ENCODE peak calls at places on chromosomes 4 and X, in ten cellular contexts. One of them, this sample, is unnamed.

GRCh38 chr4:23654791-23655190 is 235.1 kb downstream of the PPARGC1A start:
- DNase-seq in H54: no peak
- DNase-seq in T1000: no peak
- DNase-seq in fibroblast of mammary gland: no peak
- DNase-seq in ACHN: peak; percentile 25
- DNase-seq in GM12865: no peak
- DNase-seq in EH: no peak
- DNase-seq in stimulated activated CD4-positive, alpha-beta T cell treated with anti-CD3 and anti-CD28 coated beads, TNF-alpha, amount 100 ng/mL, for 24 hours: no peak
- DNase-seq in RWPE1: no peak
- DNase-seq in HEK293T: no peak
- DNase-seq in this sample: no peak

GRCh38 chr4:156999175-156999517 is 27.5 kb upstream of the PDGFC start:
- DNase-seq in H54: no peak
- DNase-seq in T1000: peak; percentile 60
- DNase-seq in fibroblast of mammary gland: peak; percentile 98
- DNase-seq in ACHN: peak; percentile 97
- DNase-seq in GM12865: no peak
- DNase-seq in EH: peak; percentile 99
- DNase-seq in stimulated activated CD4-positive, alpha-beta T cell treated with anti-CD3 and anti-CD28 coated beads, TNF-alpha, amount 100 ng/mL, for 24 hours: no peak
- DNase-seq in RWPE1: peak; percentile 82
- DNase-seq in HEK293T: peak; percentile 55
- DNase-seq in this sample: peak; percentile 88

GRCh38 chr4:177016541-177017141 is 223.9 kb upstream of the VEGFC start:
- DNase-seq in H54: no peak
- DNase-seq in T1000: no peak
- DNase-seq in fibroblast of mammary gland: peak; percentile 57
- DNase-seq in ACHN: no peak
- DNase-seq in GM12865: no peak
- DNase-seq in EH: peak; percentile 95
- DNase-seq in stimulated activated CD4-positive, alpha-beta T cell treated with anti-CD3 and anti-CD28 coated beads, TNF-alpha, amount 100 ng/mL, for 24 hours: no peak
- DNase-seq in RWPE1: peak; percentile 67
- DNase-seq in HEK293T: no peak
- DNase-seq in this sample: peak; percentile 83

GRCh38 chrX:114930227-114930626 is 87.2 kb downstream of the IL13RA2 start:
- DNase-seq in H54: no peak
- DNase-seq in T1000: no peak
- DNase-seq in fibroblast of mammary gland: no peak
- DNase-seq in ACHN: no peak
- DNase-seq in GM12865: no peak
- DNase-seq in EH: no peak
- DNase-seq in stimulated activated CD4-positive, alpha-beta T cell treated with anti-CD3 and anti-CD28 coated beads, TNF-alpha, amount 100 ng/mL, for 24 hours: no peak
- DNase-seq in RWPE1: no peak
- DNase-seq in HEK293T: no peak
- DNase-seq in this sample: peak; percentile 34

GRCh38 chrX:106612403-106612789 is 618 bp downstream of the RADX start:
- DNase-seq in H54: no peak
- DNase-seq in T1000: no peak
- DNase-seq in fibroblast of mammary gland: no peak
- DNase-seq in ACHN: peak; percentile 35
- DNase-seq in GM12865: no peak
- DNase-seq in EH: no peak
- DNase-seq in stimulated activated CD4-positive, alpha-beta T cell treated with anti-CD3 and anti-CD28 coated beads, TNF-alpha, amount 100 ng/mL, for 24 hours: no peak
- DNase-seq in RWPE1: peak; percentile 14
- DNase-seq in HEK293T: no peak
- DNase-seq in this sample: peak; percentile 9

GRCh38 chrX:102129473-102129872 is 4.0 kb downstream of the TCEAL2 start:
- DNase-seq in H54: no peak
- DNase-seq in T1000: no peak
- DNase-seq in fibroblast of mammary gland: peak; percentile 7
- DNase-seq in ACHN: peak; percentile 2
- DNase-seq in GM12865: no peak
- DNase-seq in EH: peak; percentile 8
- DNase-seq in stimulated activated CD4-positive, alpha-beta T cell treated with anti-CD3 and anti-CD28 coated beads, TNF-alpha, amount 100 ng/mL, for 24 hours: no peak
- DNase-seq in RWPE1: peak; percentile 2
- DNase-seq in HEK293T: peak; percentile 31
- DNase-seq in this sample: peak; percentile 24

GRCh38 chr4:139403457-139403856 is 50.5 kb upstream of the RAB33B start:
- DNase-seq in H54: no peak
- DNase-seq in T1000: no peak
- DNase-seq in fibroblast of mammary gland: no peak
- DNase-seq in ACHN: no peak
- DNase-seq in GM12865: no peak
- DNase-seq in EH: no peak
- DNase-seq in stimulated activated CD4-positive, alpha-beta T cell treated with anti-CD3 and anti-CD28 coated beads, TNF-alpha, amount 100 ng/mL, for 24 hours: no peak
- DNase-seq in RWPE1: no peak
- DNase-seq in HEK293T: no peak
- DNase-seq in this sample: no peak

GRCh38 chr4:139419388-139419914 is 34.5 kb upstream of the RAB33B start:
- DNase-seq in H54: no peak
- DNase-seq in T1000: no peak
- DNase-seq in fibroblast of mammary gland: peak; percentile 68
- DNase-seq in ACHN: no peak
- DNase-seq in GM12865: peak; percentile 31
- DNase-seq in EH: peak; percentile 73
- DNase-seq in stimulated activated CD4-positive, alpha-beta T cell treated with anti-CD3 and anti-CD28 coated beads, TNF-alpha, amount 100 ng/mL, for 24 hours: no peak
- DNase-seq in RWPE1: peak; percentile 52
- DNase-seq in HEK293T: no peak
- DNase-seq in this sample: peak; percentile 72

GRCh38 chr4:89109841-89110540 is 1.3 kb upstream of the TIGD2 start:
- DNase-seq in H54: no peak
- DNase-seq in T1000: no peak
- DNase-seq in fibroblast of mammary gland: no peak
- DNase-seq in ACHN: no peak
- DNase-seq in GM12865: no peak
- DNase-seq in EH: peak; percentile 7
- DNase-seq in stimulated activated CD4-positive, alpha-beta T cell treated with anti-CD3 and anti-CD28 coated beads, TNF-alpha, amount 100 ng/mL, for 24 hours: no peak
- DNase-seq in RWPE1: no peak
- DNase-seq in HEK293T: no peak
- DNase-seq in this sample: peak; percentile 12

GRCh38 chr4:174999407-174999806 is 81.2 kb downstream of the ADAM29 start:
- DNase-seq in H54: no peak
- DNase-seq in T1000: no peak
- DNase-seq in fibroblast of mammary gland: peak; percentile 45
- DNase-seq in ACHN: peak; percentile 40
- DNase-seq in GM12865: no peak
- DNase-seq in EH: peak; percentile 5
- DNase-seq in stimulated activated CD4-positive, alpha-beta T cell treated with anti-CD3 and anti-CD28 coated beads, TNF-alpha, amount 100 ng/mL, for 24 hours: no peak
- DNase-seq in RWPE1: no peak
- DNase-seq in HEK293T: no peak
- DNase-seq in this sample: peak; percentile 1

GRCh38 chr4:3689006-3689405 is 77.2 kb upstream of the ADRA2C start:
- DNase-seq in H54: no peak
- DNase-seq in T1000: no peak
- DNase-seq in fibroblast of mammary gland: no peak
- DNase-seq in ACHN: no peak
- DNase-seq in GM12865: no peak
- DNase-seq in EH: no peak
- DNase-seq in stimulated activated CD4-positive, alpha-beta T cell treated with anti-CD3 and anti-CD28 coated beads, TNF-alpha, amount 100 ng/mL, for 24 hours: no peak
- DNase-seq in RWPE1: no peak
- DNase-seq in HEK293T: no peak
- DNase-seq in this sample: no peak

GRCh38 chr4:66023061-66023460 is 352.8 kb upstream of the EPHA5 start:
- DNase-seq in H54: no peak
- DNase-seq in T1000: no peak
- DNase-seq in fibroblast of mammary gland: no peak
- DNase-seq in ACHN: no peak
- DNase-seq in GM12865: no peak
- DNase-seq in EH: peak; percentile 53
- DNase-seq in stimulated activated CD4-positive, alpha-beta T cell treated with anti-CD3 and anti-CD28 coated beads, TNF-alpha, amount 100 ng/mL, for 24 hours: no peak
- DNase-seq in RWPE1: no peak
- DNase-seq in HEK293T: no peak
- DNase-seq in this sample: no peak

GRCh38 chr4:139814285-139815015 is 148.8 kb downstream of the MGST2 start:
- DNase-seq in H54: no peak
- DNase-seq in T1000: no peak
- DNase-seq in fibroblast of mammary gland: peak; percentile 30
- DNase-seq in ACHN: no peak
- DNase-seq in GM12865: no peak
- DNase-seq in EH: peak; percentile 61
- DNase-seq in stimulated activated CD4-positive, alpha-beta T cell treated with anti-CD3 and anti-CD28 coated beads, TNF-alpha, amount 100 ng/mL, for 24 hours: no peak
- DNase-seq in RWPE1: peak; percentile 8
- DNase-seq in HEK293T: no peak
- DNase-seq in this sample: peak; percentile 59

GRCh38 chrX:154322890-154323289 is 27.3 kb downstream of the TKTL1 start:
- DNase-seq in H54: no peak
- DNase-seq in T1000: no peak
- DNase-seq in fibroblast of mammary gland: no peak
- DNase-seq in ACHN: no peak
- DNase-seq in GM12865: no peak
- DNase-seq in EH: no peak
- DNase-seq in stimulated activated CD4-positive, alpha-beta T cell treated with anti-CD3 and anti-CD28 coated beads, TNF-alpha, amount 100 ng/mL, for 24 hours: no peak
- DNase-seq in RWPE1: no peak
- DNase-seq in HEK293T: no peak
- DNase-seq in this sample: no peak

GRCh38 chr4:78040431-78040830 is 16.7 kb upstream of the FRAS1 start:
- DNase-seq in H54: no peak
- DNase-seq in T1000: no peak
- DNase-seq in fibroblast of mammary gland: no peak
- DNase-seq in ACHN: no peak
- DNase-seq in GM12865: no peak
- DNase-seq in EH: peak; percentile 11
- DNase-seq in stimulated activated CD4-positive, alpha-beta T cell treated with anti-CD3 and anti-CD28 coated beads, TNF-alpha, amount 100 ng/mL, for 24 hours: no peak
- DNase-seq in RWPE1: no peak
- DNase-seq in HEK293T: no peak
- DNase-seq in this sample: peak; percentile 28

GRCh38 chrX:20267924-20268701 is 1.4 kb upstream of the RPS6KA3 start:
- DNase-seq in H54: no peak
- DNase-seq in T1000: no peak
- DNase-seq in fibroblast of mammary gland: no peak
- DNase-seq in ACHN: no peak
- DNase-seq in GM12865: no peak
- DNase-seq in EH: peak; percentile 15
- DNase-seq in stimulated activated CD4-positive, alpha-beta T cell treated with anti-CD3 and anti-CD28 coated beads, TNF-alpha, amount 100 ng/mL, for 24 hours: no peak
- DNase-seq in RWPE1: no peak
- DNase-seq in HEK293T: no peak
- DNase-seq in this sample: no peak

This sample was measured in GM23248.